ENCODE peak calls at places on chromosomes 5 and 9, in ten cellular contexts. F is CD8-positive, alpha-beta T cell; E is T47D; T is AG20443; U is activated T-helper 1 cell treated with Interleukin-2 at 50 U/mL for 16 hours; P is fibroblast of the aortic adventitia; Q is NCI-H2081; O is ACHN; V is breast epithelium; K is D341Med. J is an unnamed sample.

GRCh38 chr5:43556857-43557593 is at the start of gene PAIP1:
- DNase-seq in E (peak), V (peak), T (peak), Q (peak), U (peak), P (peak), O (peak), F (peak), K (peak), J (peak)

GRCh38 chr9:2340046-2340760 is 281.4 kb upstream of the VLDLR start:
- DNase-seq in T (no peak), V (no peak), U (no peak), O (no peak), Q (no peak), F (no peak), P (no peak), E (no peak), K (no peak), J (no peak)

GRCh38 chr5:92364986-92365550 is 982.0 kb upstream of the ARRDC3 start:
- DNase-seq in U (no peak), O (no peak), E (no peak), Q (no peak), V (no peak), K (no peak), T (peak), F (no peak), P (peak), J (peak)

GRCh38 chr9:92717201-92718085 is 47.2 kb downstream of the BICD2 start:
- DNase-seq in V (no peak), U (no peak), Q (no peak), O (no peak), K (peak), F (no peak), E (no peak), P (no peak), T (peak), J (no peak)

GRCh38 chr9:113501821-113502220 is 38.3 kb downstream of the RGS3 start:
- DNase-seq in T (no peak), O (no peak), U (no peak), V (no peak), E (no peak), Q (no peak), F (no peak), K (no peak), P (no peak), J (no peak)

GRCh38 chr9:93525476-93525875 is 50.9 kb upstream of the PHF2 start:
- DNase-seq in E (no peak), Q (no peak), V (no peak), F (no peak), K (peak), T (no peak), O (no peak), P (peak), U (no peak), J (peak)

GRCh38 chr5:159452480-159453167 is 122.3 kb upstream of the IL12B start:
- DNase-seq in P (no peak), T (no peak), U (no peak), E (no peak), K (no peak), F (no peak), O (no peak), V (no peak), Q (no peak), J (no peak)

GRCh38 chr5:34534237-34535108 is 121.7 kb upstream of the RAI14 start:
- DNase-seq in E (no peak), F (no peak), O (no peak), K (no peak), Q (no peak), U (no peak), T (peak), V (no peak), P (peak), J (peak)

GRCh38 chr5:122942164-122942914 is 94.2 kb downstream of the PPIC start:
- DNase-seq in E (no peak), P (peak), T (peak), V (no peak), U (no peak), Q (no peak), O (no peak), K (no peak), F (no peak), J (peak)

GRCh38 chr5:162248107-162248713 is 180.6 kb downstream of the GABRG2 start:
- DNase-seq in U (no peak), Q (no peak), E (no peak), V (no peak), T (no peak), O (peak), P (no peak), K (peak), F (no peak), J (no peak)

GRCh38 chr5:142794527-142794926 is 24.4 kb downstream of the ARHGAP26 start:
- DNase-seq in E (no peak), Q (no peak), V (no peak), K (no peak), T (no peak), O (no peak), F (no peak), P (no peak), U (no peak), J (no peak)

GRCh38 chr9:16652511-16653101 is 217.9 kb downstream of the BNC2 start:
- DNase-seq in F (no peak), V (no peak), E (no peak), P (peak), K (no peak), Q (no peak), O (peak), U (no peak), T (no peak), J (no peak)

GRCh38 chr9:27565669-27566068 is 7.6 kb downstream of the C9orf72 start:
- DNase-seq in E (no peak), V (no peak), T (no peak), Q (no peak), K (no peak), P (no peak), U (no peak), F (no peak), O (no peak), J (no peak)

GRCh38 chr5:91052977-91053732 is 330.0 kb downstream of the ARRDC3 start:
- DNase-seq in E (no peak), Q (no peak), F (no peak), P (no peak), V (no peak), O (no peak), T (no peak), K (no peak), U (no peak), J (peak)

GRCh38 chr9:89187950-89188349 is 9.3 kb upstream of the SHC3 start:
- DNase-seq in V (no peak), K (no peak), U (no peak), F (no peak), T (no peak), P (no peak), E (no peak), O (no peak), Q (no peak), J (no peak)

GRCh38 chr5:95816803-95817202 is 5.7 kb downstream of the GLRX start:
- DNase-seq in K (no peak), O (no peak), T (no peak), F (no peak), E (no peak), P (no peak), U (no peak), V (no peak), Q (no peak), J (no peak)

GRCh38 chr9:86907346-86907745 is 40.0 kb downstream of the GAS1 start:
- DNase-seq in P (peak), U (no peak), O (no peak), E (no peak), Q (no peak), T (no peak), K (no peak), V (no peak), F (no peak), J (no peak)

GRCh38 chr9:86602715-86603114 is 248.5 kb upstream of the TUT7 start:
- DNase-seq in P (no peak), T (no peak), O (no peak), V (no peak), K (no peak), F (no peak), Q (no peak), U (no peak), E (no peak), J (no peak)

GRCh38 chr9:91053824-91054223 is 252.2 kb downstream of the SYK start:
- DNase-seq in P (no peak), E (no peak), Q (no peak), T (no peak), K (no peak), V (no peak), F (no peak), U (no peak), O (no peak), J (no peak)

GRCh38 chr9:89597711-89598707 is 6.8 kb upstream of the GADD45G start:
- DNase-seq in O (peak), T (peak), V (no peak), K (peak), E (peak), F (no peak), U (no peak), Q (peak), P (peak), J (peak)

GRCh38 chr5:143472576-143472975 is 69.1 kb upstream of the NR3C1 start:
- DNase-seq in O (no peak), T (no peak), V (no peak), E (no peak), Q (no peak), U (no peak), K (no peak), P (no peak), F (no peak), J (peak)

GRCh38 chr9:116695441-116695840 is 8.3 kb downstream of the TRIM32 start:
- DNase-seq in K (no peak), P (no peak), O (no peak), T (no peak), Q (no peak), F (no peak), U (no peak), V (no peak), E (no peak), J (no peak)

GRCh38 chr5:149561848-149562247 is 10.6 kb upstream of the CSNK1A1 start:
- DNase-seq in U (no peak), P (peak), E (no peak), V (no peak), T (peak), F (no peak), O (peak), K (no peak), Q (no peak), J (peak)

GRCh38 chr5:13629218-13629617 is 315.3 kb downstream of the DNAH5 start:
- DNase-seq in F (no peak), Q (no peak), O (no peak), U (no peak), V (no peak), P (no peak), K (no peak), E (no peak), T (no peak), J (no peak)

GRCh38 chr5:77518304-77518703 is 26.2 kb upstream of the WDR41 start:
- DNase-seq in V (no peak), O (peak), T (no peak), F (no peak), K (peak), E (no peak), Q (peak), P (peak), U (no peak), J (peak)

GRCh38 chr5:39201160-39201794 is 18.1 kb downstream of the FYB1 start:
- DNase-seq in E (no peak), T (no peak), F (no peak), V (no peak), Q (no peak), U (no peak), K (no peak), O (no peak), P (no peak), J (no peak)

GRCh38 chr5:158995694-158996173 is 104.0 kb downstream of the EBF1 start:
- DNase-seq in F (no peak), U (no peak), V (no peak), Q (no peak), P (peak), T (no peak), K (no peak), E (no peak), O (no peak), J (no peak)

GRCh38 chr9:97555164-97555563 is 53.7 kb downstream of the TMOD1 start:
- DNase-seq in O (no peak), F (no peak), P (peak), K (peak), V (no peak), Q (no peak), E (no peak), T (no peak), U (no peak), J (peak)

GRCh38 chr9:132458432-132458831 is 48.4 kb downstream of the CFAP77 start:
- DNase-seq in K (no peak), F (no peak), P (no peak), U (no peak), T (no peak), Q (no peak), E (no peak), O (no peak), V (no peak), J (no peak)

GRCh38 chr9:137294684-137295312 is 7.3 kb downstream of the NRARP start:
- DNase-seq in V (no peak), E (peak), P (peak), T (peak), Q (no peak), K (no peak), F (no peak), U (no peak), O (no peak), J (peak)

J was measured in fibroblast of lung.